ENCODE peak calls at places on chromosomes 7 and 10, in eight cellular contexts. E, F, C, X, D, P, V and R are unnamed samples.

GRCh38 chr10:5564537-5565204 is 39.9 kb downstream of the CALML3 start:
- DNase-seq in C (no peak), E (no peak), V (no peak), P (no peak), D (no peak), F (peak), X (no peak), R (no peak)

GRCh38 chr7:34675749-34676374 is 17.8 kb downstream of the NPSR1 start:
- DNase-seq in P (peak), V (no peak), D (no peak), E (peak), C (no peak), X (peak), F (peak), R (no peak)

GRCh38 chr7:128906766-128907559 is 3.5 kb downstream of the KCP start:
- DNase-seq in D (no peak), P (no peak), X (no peak), F (peak), C (no peak), V (peak), E (no peak), R (no peak)

GRCh38 chr7:143408686-143409551 is at the start of gene EPHA1:
- DNase-seq in V (peak), F (peak), D (no peak), E (no peak), X (peak), P (no peak), C (no peak), R (no peak)

GRCh38 chr10:21827308-21827707 is 176.2 kb downstream of the DNAJC1 start:
- DNase-seq in F (no peak), E (no peak), C (no peak), P (no peak), V (no peak), X (no peak), D (no peak), R (no peak)

GRCh38 chr7:131226116-131226562 is 101.5 kb upstream of the MKLN1 start:
- DNase-seq in P (no peak), V (no peak), X (no peak), E (no peak), F (no peak), C (no peak), D (no peak), R (no peak)

GRCh38 chr10:71342850-71343773 is 24.1 kb downstream of the SLC29A3 start:
- DNase-seq in V (no peak), C (no peak), D (no peak), P (peak), E (no peak), F (no peak), X (no peak), R (no peak)

GRCh38 chr7:100177040-100178001 is at the start of the genes GPC2 and STAG3:
- DNase-seq in V (peak), F (peak), D (peak), X (peak), E (peak), C (peak), P (peak), R (peak)

GRCh38 chr10:8042864-8043568 is 11.5 kb upstream of the GATA3 start:
- DNase-seq in C (no peak), P (no peak), D (no peak), X (no peak), F (no peak), E (no peak), V (peak), R (no peak)

GRCh38 chr10:79449181-79450146 is 4.0 kb upstream of the ZCCHC24 start:
- DNase-seq in E (no peak), P (no peak), C (no peak), F (no peak), X (no peak), V (no peak), D (no peak), R (no peak)

GRCh38 chr10:52539463-52539862 is 225.4 kb downstream of the DKK1 start:
- DNase-seq in P (peak), F (no peak), C (no peak), D (no peak), V (no peak), E (no peak), X (no peak), R (no peak)

GRCh38 chr7:145184956-145185355 is 349.1 kb upstream of the TPK1 start:
- DNase-seq in X (no peak), E (no peak), C (no peak), F (no peak), P (no peak), V (no peak), D (no peak), R (no peak)

GRCh38 chr10:784759-785538 is 95.5 kb upstream of the DIP2C start:
- DNase-seq in C (peak), D (no peak), P (peak), V (peak), F (peak), E (peak), X (peak), R (no peak)

GRCh38 chr7:97819161-97819560 is 53.0 kb downstream of the ASNS start:
- DNase-seq in E (no peak), X (no peak), V (no peak), D (no peak), P (no peak), C (no peak), F (no peak), R (no peak)

GRCh38 chr10:118798186-118798811 is 43.5 kb upstream of the CACUL1 start:
- DNase-seq in X (no peak), C (no peak), V (no peak), E (peak), D (no peak), P (peak), F (no peak), R (peak)

GRCh38 chr7:53604201-53604600 is 568.8 kb downstream of the POM121L12 start:
- DNase-seq in X (no peak), C (no peak), F (no peak), E (no peak), P (no peak), D (no peak), V (no peak), R (no peak)

GRCh38 chr10:46017733-46018132 is 12.7 kb downstream of the NCOA4 start:
- DNase-seq in V (no peak), F (no peak), P (no peak), C (no peak), D (no peak), X (no peak), E (no peak), R (no peak)

GRCh38 chr7:24039991-24040390 is 244.0 kb upstream of the NPY start:
- DNase-seq in X (no peak), V (no peak), P (no peak), C (no peak), E (no peak), D (no peak), F (no peak), R (no peak)

GRCh38 chr10:130834573-130834972 is 476.9 kb downstream of the TCERG1L start:
- DNase-seq in F (no peak), E (no peak), X (no peak), C (no peak), V (no peak), P (no peak), D (no peak), R (no peak)

GRCh38 chr10:44033008-44033407 is 351.9 kb downstream of the CXCL12 start:
- DNase-seq in D (no peak), E (no peak), V (no peak), P (peak), C (no peak), X (no peak), F (no peak), R (no peak)